ENCODE peak calls at places on chromosomes 3 and 15, in seven cellular contexts. S is kidney epithelial cell, I is progenitor cell of endocrine pancreas, M is bronchial epithelial cell, B is endothelial cell of umbilical vein, K is foreskin fibroblast, R is ovary. F is an unnamed sample.

GRCh38 chr3:21357241-21357640 is 393.8 kb downstream of the ZNF385D start:
- DNase-seq in B (no peak), I (no peak), K (peak; percentile 22), S (no peak), R (no peak), M (no peak), F (no peak)

GRCh38 chr15:78065973-78066946 is 11.3 kb downstream of the TBC1D2B start:
- DNase-seq in B (no peak), R (no peak), I (no peak), M (no peak), K (peak; percentile 49), S (no peak), F (no peak)

GRCh38 chr15:63909819-63910437 is 76.2 kb upstream of the HERC1 start:
- DNase-seq in S (no peak), I (no peak), B (peak; percentile 89), K (peak; percentile 80), R (peak; percentile 52), M (no peak), F (no peak)

GRCh38 chr15:66752078-66752477 is 50.0 kb downstream of the SMAD6 start:
- DNase-seq in B (no peak), I (no peak), M (no peak), R (peak; percentile 67), S (no peak), K (no peak), F (no peak)

GRCh38 chr3:108103971-108104797 is 13.4 kb upstream of the CD47 start:
- DNase-seq in B (peak; percentile 19), R (peak; percentile 40), M (no peak), K (peak; percentile 54), S (no peak), I (no peak), F (no peak)

GRCh38 chr15:25333049-25333448 is 105.8 kb downstream of the UBE3A start:
- DNase-seq in B (no peak), R (no peak), M (no peak), I (no peak), K (no peak), S (peak; percentile 23), F (no peak)

GRCh38 chr15:91021516-91022074 is 799 bp downstream of the VPS33B start:
- DNase-seq in R (no peak), M (peak; percentile 67), S (no peak), B (no peak), I (no peak), K (peak; percentile 41), F (no peak)

GRCh38 chr15:37035349-37035748 is 65.0 kb downstream of the MEIS2 start:
- DNase-seq in M (no peak), I (no peak), B (no peak), S (no peak), R (no peak), K (peak; percentile 84), F (no peak)

GRCh38 chr3:16399473-16399872 is 114.0 kb downstream of the RFTN1 start:
- DNase-seq in M (peak; percentile 50), B (no peak), K (peak; percentile 92), S (peak; percentile 85), R (peak; percentile 65), I (no peak), F (peak; percentile 43)

GRCh38 chr3:14369675-14370669 is 32.4 kb upstream of the SLC6A6 start:
- DNase-seq in B (no peak), K (no peak), I (no peak), S (no peak), R (no peak), M (peak; percentile 25), F (peak; percentile 37)

GRCh38 chr15:31472636-31473383 is 146.2 kb downstream of the KLF13 start:
- DNase-seq in S (no peak), K (peak; percentile 64), M (no peak), I (no peak), B (peak; percentile 10), R (no peak), F (no peak)

GRCh38 chr15:89462198-89462912 is 34.0 kb downstream of the RHCG start:
- DNase-seq in M (no peak), K (no peak), S (no peak), R (no peak), B (no peak), I (no peak), F (peak; percentile 57)

GRCh38 chr3:906739-907138 is 186.1 kb upstream of the CNTN6 start:
- DNase-seq in B (no peak), K (no peak), S (no peak), I (no peak), R (no peak), M (no peak), F (no peak)

GRCh38 chr3:905217-905616 is 187.6 kb upstream of the CNTN6 start:
- DNase-seq in M (no peak), R (no peak), B (no peak), S (no peak), I (no peak), K (no peak), F (no peak)

DNA sequence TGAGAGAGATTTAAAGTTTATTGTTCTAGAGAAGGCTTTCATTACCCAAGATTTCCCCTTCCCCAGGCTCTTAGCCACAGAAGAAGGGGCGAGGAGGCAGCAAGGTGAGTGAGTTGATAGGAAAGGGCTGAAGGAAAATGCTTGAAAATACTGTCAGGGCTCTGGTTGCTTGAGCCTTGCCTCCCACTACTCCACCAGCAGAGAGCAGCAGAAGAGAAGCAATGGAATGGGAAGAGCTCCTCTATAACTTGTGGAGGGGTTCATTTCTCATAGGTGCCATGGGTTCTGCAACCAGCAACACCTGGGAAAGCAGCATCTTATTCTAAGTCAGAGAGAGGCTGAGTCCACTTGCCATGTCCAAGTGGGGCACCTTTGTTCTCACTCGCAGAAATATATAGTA is 184.0 kb upstream of the CNTN6 start:
- DNase-seq in B (no peak), M (no peak), K (no peak), I (no peak), R (no peak), S (no peak), F (no peak)
- TF ChIP-seq CTCF in B (no peak), M (no peak), K (no peak), I (peak; percentile 68), R (no peak), S (peak; percentile 67), F (peak; percentile 34)

GRCh38 chr3:12544652-12545472 is 437 bp downstream of the MKRN2OS start:
- DNase-seq in S (no peak), K (no peak), M (no peak), B (no peak), I (no peak), R (no peak), F (no peak)

GRCh38 chr3:12536423-12536822 is 8.9 kb downstream of the MKRN2OS start:
- DNase-seq in S (no peak), B (no peak), K (peak; percentile 61), I (no peak), M (no peak), R (no peak), F (no peak)

GRCh38 chr3:12545473-12545791 is at the start of gene MKRN2OS:
- DNase-seq in I (peak; percentile 18), B (no peak), S (peak; percentile 53), M (peak; percentile 94), R (no peak), K (no peak), F (peak; percentile 86)

GRCh38 chr3:12541625-12542024 is 3.7 kb downstream of the MKRN2OS start:
- DNase-seq in S (no peak), I (no peak), K (no peak), M (no peak), R (no peak), B (no peak), F (no peak)
- TF ChIP-seq CTCF in S (peak; percentile 11), I (peak; percentile 52), K (no peak), M (peak; percentile 37), R (no peak), B (no peak), F (no peak)

DNA sequence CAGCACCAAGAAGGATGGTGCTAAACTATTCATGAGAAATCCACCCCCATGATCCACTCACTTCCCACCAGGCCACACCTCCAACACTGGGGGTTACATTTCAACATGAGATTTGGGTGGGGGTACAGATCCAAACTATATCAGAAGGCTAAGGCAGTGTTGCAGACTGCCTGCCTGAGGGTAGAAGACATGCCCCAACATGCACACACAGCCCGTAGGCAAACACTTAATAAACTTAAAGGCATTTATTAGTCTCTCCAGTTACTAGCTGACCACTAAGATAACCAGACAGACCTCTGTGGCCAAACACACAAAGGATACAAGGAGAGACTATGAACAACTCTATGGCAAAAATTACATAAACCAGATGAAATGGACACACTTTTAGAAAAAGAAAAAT is 10.2 kb downstream of the FAM162A start:
- DNase-seq in R (no peak), I (no peak), B (no peak), K (no peak), S (no peak), M (peak; percentile 52), F (no peak)
- TF ChIP-seq CTCF in R (no peak), I (no peak), B (no peak), K (no peak), S (no peak), M (no peak), F (no peak)

GRCh38 chr3:65412591-65412990 is 626.1 kb downstream of the MAGI1 start:
- DNase-seq in M (no peak), K (no peak), B (peak; percentile 18), I (no peak), R (no peak), S (no peak), F (peak; percentile 14)
- TF ChIP-seq CTCF in M (peak; percentile 5), K (no peak), B (no peak), I (peak; percentile 37), R (no peak), S (no peak), F (no peak)

DNA sequence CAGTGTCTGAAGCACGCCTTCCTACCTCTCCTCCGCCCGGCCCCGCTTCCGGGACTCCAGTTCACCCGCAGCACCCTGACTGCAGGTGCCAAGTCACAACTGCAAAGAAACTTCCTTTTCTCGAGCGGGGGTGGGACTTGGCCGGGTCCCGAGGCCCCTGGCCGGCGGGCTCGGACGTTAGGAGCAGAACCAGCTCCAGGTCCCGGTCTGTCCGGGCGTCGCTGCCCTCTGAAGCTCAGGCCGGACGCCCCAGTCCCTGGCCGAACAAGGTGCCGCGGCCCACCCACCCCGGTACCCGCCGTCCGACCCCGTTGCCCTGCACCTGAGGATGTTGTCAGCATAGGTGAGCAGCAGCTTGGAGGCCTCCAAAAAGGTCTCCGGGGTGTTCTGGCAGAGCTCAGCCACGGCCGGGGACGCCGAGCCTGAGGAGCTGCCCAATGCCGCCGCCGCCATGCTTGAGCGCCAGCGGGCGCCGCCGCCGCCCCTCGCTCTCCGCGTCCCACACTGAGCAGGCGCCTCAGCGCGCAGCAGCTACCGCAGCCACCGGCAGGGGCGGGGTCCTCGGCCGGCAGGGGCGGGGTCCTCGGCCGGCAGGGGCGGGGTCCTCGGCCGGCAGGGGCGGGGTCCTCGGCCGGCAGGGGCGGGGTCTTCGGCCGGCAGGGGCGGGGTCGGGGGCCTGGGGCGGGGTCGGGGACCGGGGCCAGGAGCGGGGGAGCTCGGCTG is at the start of gene NGLY1:
- DNase-seq in B (peak; percentile 81), S (peak; percentile 31), K (peak; percentile 94), I (peak; percentile 82), R (peak; percentile 86), M (peak; percentile 47), F (peak; percentile 75)
- TF ChIP-seq CTCF in B (no peak), S (no peak), K (no peak), I (peak; percentile 26), R (no peak), M (no peak), F (no peak)

F was measured in MCF 10A.